ENCODE peak calls at places on chromosomes 4 and X, in seven cellular contexts. One of them, this sample, is unnamed.

GRCh38 chrX:20309796-20310195 is 43.1 kb upstream of the RPS6KA3 start:
- DNase-seq in ovary: no peak
- DNase-seq in H1: no peak
- DNase-seq in breast epithelium: no peak
- DNase-seq in HCT116: no peak
- DNase-seq in tibial nerve: no peak
- DNase-seq in endothelial cell of umbilical vein: no peak
- DNase-seq in this sample: no peak

GRCh38 chr4:54063224-54063623 is 1.2 kb downstream of the CHIC2 start:
- DNase-seq in ovary: no peak
- DNase-seq in H1: no peak
- DNase-seq in breast epithelium: no peak
- DNase-seq in HCT116: no peak
- DNase-seq in tibial nerve: no peak
- DNase-seq in endothelial cell of umbilical vein: peak; percentile 81
- DNase-seq in this sample: no peak

GRCh38 chr4:15451181-15451865 is 18.4 kb upstream of the CC2D2A start:
- DNase-seq in ovary: no peak
- DNase-seq in H1: no peak
- DNase-seq in breast epithelium: no peak
- DNase-seq in HCT116: no peak
- DNase-seq in tibial nerve: no peak
- DNase-seq in endothelial cell of umbilical vein: peak; percentile 11
- DNase-seq in this sample: no peak

GRCh38 chr4:40183615-40184411 is 13.0 kb upstream of the RHOH start:
- DNase-seq in ovary: no peak
- DNase-seq in H1: peak; percentile 28
- DNase-seq in breast epithelium: no peak
- DNase-seq in HCT116: no peak
- DNase-seq in tibial nerve: no peak
- DNase-seq in endothelial cell of umbilical vein: no peak
- DNase-seq in this sample: no peak

GRCh38 chr4:143025111-143025704 is 159.5 kb upstream of the USP38 start:
- DNase-seq in ovary: no peak
- DNase-seq in H1: no peak
- DNase-seq in breast epithelium: no peak
- DNase-seq in HCT116: peak; percentile 50
- DNase-seq in tibial nerve: peak; percentile 45
- DNase-seq in endothelial cell of umbilical vein: no peak
- DNase-seq in this sample: no peak

GRCh38 chr4:23770011-23770410 is 119.8 kb downstream of the PPARGC1A start:
- DNase-seq in ovary: no peak
- DNase-seq in H1: no peak
- DNase-seq in breast epithelium: no peak
- DNase-seq in HCT116: no peak
- DNase-seq in tibial nerve: no peak
- DNase-seq in endothelial cell of umbilical vein: no peak
- DNase-seq in this sample: no peak

GRCh38 chrX:43436497-43436896 is 219.6 kb upstream of the MAOA start:
- DNase-seq in ovary: no peak
- DNase-seq in H1: no peak
- DNase-seq in breast epithelium: no peak
- DNase-seq in HCT116: no peak
- DNase-seq in tibial nerve: no peak
- DNase-seq in endothelial cell of umbilical vein: no peak
- DNase-seq in this sample: no peak

GRCh38 chrX:135086197-135086854 is 34.0 kb downstream of the ETDB start:
- DNase-seq in ovary: no peak
- DNase-seq in H1: no peak
- DNase-seq in breast epithelium: no peak
- DNase-seq in HCT116: peak; percentile 63
- DNase-seq in tibial nerve: peak; percentile 38
- DNase-seq in endothelial cell of umbilical vein: peak; percentile 59
- DNase-seq in this sample: peak; percentile 59

GRCh38 chr4:123433573-123433972 is 37.0 kb downstream of the SPRY1 start:
- DNase-seq in ovary: no peak
- DNase-seq in H1: no peak
- DNase-seq in breast epithelium: no peak
- DNase-seq in HCT116: no peak
- DNase-seq in tibial nerve: no peak
- DNase-seq in endothelial cell of umbilical vein: no peak
- DNase-seq in this sample: no peak

GRCh38 chr4:43835869-43836268 is 612.7 kb downstream of the KCTD8 start:
- DNase-seq in ovary: no peak
- DNase-seq in H1: no peak
- DNase-seq in breast epithelium: no peak
- DNase-seq in HCT116: no peak
- DNase-seq in tibial nerve: no peak
- DNase-seq in endothelial cell of umbilical vein: no peak
- DNase-seq in this sample: no peak

GRCh38 chrX:37302569-37302968 is 46.6 kb upstream of the PRRG1 start:
- DNase-seq in ovary: no peak
- DNase-seq in H1: peak; percentile 41
- DNase-seq in breast epithelium: no peak
- DNase-seq in HCT116: peak; percentile 10
- DNase-seq in tibial nerve: peak; percentile 5
- DNase-seq in endothelial cell of umbilical vein: peak; percentile 43
- DNase-seq in this sample: no peak

GRCh38 chr4:4782969-4783368 is 76.5 kb upstream of the MSX1 start:
- DNase-seq in ovary: no peak
- DNase-seq in H1: no peak
- DNase-seq in breast epithelium: no peak
- DNase-seq in HCT116: no peak
- DNase-seq in tibial nerve: peak; percentile 19
- DNase-seq in endothelial cell of umbilical vein: no peak
- DNase-seq in this sample: no peak

GRCh38 chrX:10254746-10255145 is 98.0 kb downstream of the CLCN4 start:
- DNase-seq in ovary: no peak
- DNase-seq in H1: no peak
- DNase-seq in breast epithelium: no peak
- DNase-seq in HCT116: no peak
- DNase-seq in tibial nerve: no peak
- DNase-seq in endothelial cell of umbilical vein: peak; percentile 3
- DNase-seq in this sample: peak; percentile 16

GRCh38 chr4:185859106-185859505 is 47.1 kb upstream of the SORBS2 start:
- DNase-seq in ovary: no peak
- DNase-seq in H1: no peak
- DNase-seq in breast epithelium: no peak
- DNase-seq in HCT116: no peak
- DNase-seq in tibial nerve: no peak
- DNase-seq in endothelial cell of umbilical vein: peak; percentile 74
- DNase-seq in this sample: peak; percentile 68

GRCh38 chr4:76951333-76952033 is 1.9 kb downstream of the SEPTIN11 start:
- DNase-seq in ovary: no peak
- DNase-seq in H1: no peak
- DNase-seq in breast epithelium: no peak
- DNase-seq in HCT116: no peak
- DNase-seq in tibial nerve: no peak
- DNase-seq in endothelial cell of umbilical vein: peak; percentile 11
- DNase-seq in this sample: no peak

GRCh38 chr4:177375971-177376370 is 66.3 kb downstream of the AGA start:
- DNase-seq in ovary: no peak
- DNase-seq in H1: no peak
- DNase-seq in breast epithelium: no peak
- DNase-seq in HCT116: no peak
- DNase-seq in tibial nerve: no peak
- DNase-seq in endothelial cell of umbilical vein: no peak
- DNase-seq in this sample: no peak

GRCh38 chr4:41120297-41121217 is 93.8 kb downstream of the APBB2 start:
- DNase-seq in ovary: peak; percentile 85
- DNase-seq in H1: no peak
- DNase-seq in breast epithelium: peak; percentile 54
- DNase-seq in HCT116: no peak
- DNase-seq in tibial nerve: peak; percentile 51
- DNase-seq in endothelial cell of umbilical vein: peak; percentile 78
- DNase-seq in this sample: peak; percentile 69

GRCh38 chr4:54902261-54902660 is 223.1 kb downstream of the KDR start:
- DNase-seq in ovary: no peak
- DNase-seq in H1: no peak
- DNase-seq in breast epithelium: peak; percentile 73
- DNase-seq in HCT116: no peak
- DNase-seq in tibial nerve: no peak
- DNase-seq in endothelial cell of umbilical vein: no peak
- DNase-seq in this sample: no peak

GRCh38 chr4:73698217-73698616 is 42.2 kb upstream of the CXCL8 start:
- DNase-seq in ovary: no peak
- DNase-seq in H1: no peak
- DNase-seq in breast epithelium: peak; percentile 80
- DNase-seq in HCT116: no peak
- DNase-seq in tibial nerve: no peak
- DNase-seq in endothelial cell of umbilical vein: peak; percentile 95
- DNase-seq in this sample: no peak

GRCh38 chr4:123412700-123413512 is 16.3 kb downstream of the SPRY1 start:
- DNase-seq in ovary: no peak
- DNase-seq in H1: no peak
- DNase-seq in breast epithelium: no peak
- DNase-seq in HCT116: no peak
- DNase-seq in tibial nerve: no peak
- DNase-seq in endothelial cell of umbilical vein: no peak
- DNase-seq in this sample: no peak

GRCh38 chr4:8160572-8160971 is 2.0 kb upstream of the ABLIM2 start:
- DNase-seq in ovary: no peak
- DNase-seq in H1: no peak
- DNase-seq in breast epithelium: no peak
- DNase-seq in HCT116: no peak
- DNase-seq in tibial nerve: no peak
- DNase-seq in endothelial cell of umbilical vein: no peak
- DNase-seq in this sample: no peak

DNA sequence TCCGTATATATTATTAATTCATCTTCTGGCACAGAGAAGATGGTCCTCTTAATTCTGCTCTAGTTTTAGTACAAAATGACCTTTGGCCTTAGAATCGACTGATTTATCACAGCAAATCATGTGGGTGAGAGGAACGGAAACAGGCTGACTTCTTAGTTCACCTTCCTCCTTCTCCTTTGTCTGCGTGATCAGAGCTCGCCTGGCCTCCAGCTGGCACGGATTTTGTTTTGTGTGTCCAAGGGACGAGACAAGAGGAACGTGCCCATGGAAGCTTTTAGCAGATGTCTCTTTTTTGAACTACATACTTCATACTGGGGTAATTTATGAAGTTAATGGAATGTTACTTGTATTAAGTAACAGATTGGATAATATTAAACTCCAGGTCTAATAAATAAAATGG is 82.2 kb upstream of the PACRGL start:
- DNase-seq in ovary: no peak
- DNase-seq in H1: no peak
- DNase-seq in breast epithelium: peak; percentile 23
- DNase-seq in HCT116: no peak
- DNase-seq in tibial nerve: peak; percentile 48
- DNase-seq in endothelial cell of umbilical vein: peak; percentile 51
- DNase-seq in this sample: peak; percentile 13
- H3K9me3 ChIP-seq in ovary: no peaks in the 10 kb centered on the region
- H3K9me3 ChIP-seq in H1: no peaks in the 10 kb centered on the region
- H3K9me3 ChIP-seq in breast epithelium: no peaks in the 10 kb centered on the region
- H3K9me3 ChIP-seq in HCT116: no peaks in the 10 kb centered on the region
- H3K9me3 ChIP-seq in tibial nerve: no peaks in the 10 kb centered on the region
- H3K9me3 ChIP-seq in endothelial cell of umbilical vein: no peaks in the 10 kb centered on the region
- H3K9me3 ChIP-seq in this sample: no peaks in the 10 kb centered on the region

GRCh38 chr4:82500106-82500738 is 61.6 kb downstream of the TMEM150C start:
- DNase-seq in ovary: no peak
- DNase-seq in H1: no peak
- DNase-seq in breast epithelium: no peak
- DNase-seq in HCT116: no peak
- DNase-seq in tibial nerve: no peak
- DNase-seq in endothelial cell of umbilical vein: no peak
- DNase-seq in this sample: no peak

GRCh38 chr4:82499705-82500104 is 62.1 kb downstream of the TMEM150C start:
- DNase-seq in ovary: no peak
- DNase-seq in H1: no peak
- DNase-seq in breast epithelium: no peak
- DNase-seq in HCT116: no peak
- DNase-seq in tibial nerve: no peak
- DNase-seq in endothelial cell of umbilical vein: no peak
- DNase-seq in this sample: no peak

GRCh38 chr4:82496349-82496748 is 65.4 kb downstream of the TMEM150C start:
- DNase-seq in ovary: no peak
- DNase-seq in H1: no peak
- DNase-seq in breast epithelium: no peak
- DNase-seq in HCT116: no peak
- DNase-seq in tibial nerve: no peak
- DNase-seq in endothelial cell of umbilical vein: no peak
- DNase-seq in this sample: no peak

GRCh38 chr4:82500830-82501229 is 61.0 kb downstream of the TMEM150C start:
- DNase-seq in ovary: no peak
- DNase-seq in H1: no peak
- DNase-seq in breast epithelium: no peak
- DNase-seq in HCT116: no peak
- DNase-seq in tibial nerve: no peak
- DNase-seq in endothelial cell of umbilical vein: no peak
- DNase-seq in this sample: no peak
- H3K4me3 ChIP-seq in ovary: no peak overlapping the region
- H3K4me3 ChIP-seq in H1: no peak overlapping the region
- H3K4me3 ChIP-seq in breast epithelium: no peak overlapping the region
- H3K4me3 ChIP-seq in HCT116: no peak overlapping the region
- H3K4me3 ChIP-seq in tibial nerve: no peak overlapping the region
- H3K4me3 ChIP-seq in endothelial cell of umbilical vein: no peak overlapping the region
- H3K4me3 ChIP-seq in this sample: no peak overlapping the region

GRCh38 chr4:145732895-145733880 is 53.2 kb downstream of the C4orf51 start:
- DNase-seq in ovary: peak; percentile 96
- DNase-seq in H1: peak; percentile 93
- DNase-seq in breast epithelium: peak; percentile 94
- DNase-seq in HCT116: peak; percentile 76
- DNase-seq in tibial nerve: peak; percentile 81
- DNase-seq in endothelial cell of umbilical vein: peak; percentile 97
- DNase-seq in this sample: peak; percentile 97
- TF ChIP-seq POLR2A in ovary: peak; percentile 85
- TF ChIP-seq POLR2A in H1: peak; percentile 51
- TF ChIP-seq POLR2A in breast epithelium: peak; percentile 88
- TF ChIP-seq POLR2A in HCT116: no peak
- TF ChIP-seq POLR2A in tibial nerve: peak; percentile 14
- TF ChIP-seq POLR2A in endothelial cell of umbilical vein: peak; percentile 73
- TF ChIP-seq POLR2A in this sample: peak; percentile 68

GRCh38 chrX:137550561-137551305 is 15.2 kb upstream of the ZIC3 start:
- DNase-seq in ovary: no peak
- DNase-seq in H1: peak; percentile 57
- DNase-seq in breast epithelium: no peak
- DNase-seq in HCT116: no peak
- DNase-seq in tibial nerve: no peak
- DNase-seq in endothelial cell of umbilical vein: no peak
- DNase-seq in this sample: no peak

GRCh38 chrX:137548261-137548660 is 17.7 kb upstream of the ZIC3 start:
- DNase-seq in ovary: no peak
- DNase-seq in H1: peak; percentile 50
- DNase-seq in breast epithelium: no peak
- DNase-seq in HCT116: no peak
- DNase-seq in tibial nerve: no peak
- DNase-seq in endothelial cell of umbilical vein: no peak
- DNase-seq in this sample: no peak

GRCh38 chrX:137547291-137547690 is 18.6 kb upstream of the ZIC3 start:
- DNase-seq in ovary: no peak
- DNase-seq in H1: peak; percentile 52
- DNase-seq in breast epithelium: no peak
- DNase-seq in HCT116: no peak
- DNase-seq in tibial nerve: no peak
- DNase-seq in endothelial cell of umbilical vein: no peak
- DNase-seq in this sample: no peak

GRCh38 chrX:137549846-137550534 is 15.9 kb upstream of the ZIC3 start:
- DNase-seq in ovary: no peak
- DNase-seq in H1: peak; percentile 66
- DNase-seq in breast epithelium: no peak
- DNase-seq in HCT116: no peak
- DNase-seq in tibial nerve: no peak
- DNase-seq in endothelial cell of umbilical vein: no peak
- DNase-seq in this sample: no peak

GRCh38 chrX:137549073-137549472 is 16.9 kb upstream of the ZIC3 start:
- DNase-seq in ovary: no peak
- DNase-seq in H1: peak; percentile 47
- DNase-seq in breast epithelium: no peak
- DNase-seq in HCT116: no peak
- DNase-seq in tibial nerve: no peak
- DNase-seq in endothelial cell of umbilical vein: no peak
- DNase-seq in this sample: no peak
- H3K9me3 ChIP-seq in ovary: no peaks in the 10 kb centered on the region
- H3K9me3 ChIP-seq in H1: no peaks in the 10 kb centered on the region
- H3K9me3 ChIP-seq in breast epithelium: no peaks in the 10 kb centered on the region
- H3K9me3 ChIP-seq in HCT116: no peaks in the 10 kb centered on the region
- H3K9me3 ChIP-seq in tibial nerve: no peaks in the 10 kb centered on the region
- H3K9me3 ChIP-seq in endothelial cell of umbilical vein: no peaks in the 10 kb centered on the region
- H3K9me3 ChIP-seq in this sample: no peaks in the 10 kb centered on the region